ENCODE peak calls at places on chromosomes 12 and 14, in five cellular contexts. A, E, Z, Y and T are unnamed samples.

GRCh38 chr14:94560782-94561655 is at the start of gene SERPINA4:
- DNase-seq in A (no peak), E (no peak), Z (no peak), Y (peak; percentile 50), T (no peak)

GRCh38 chr12:71663561-71664410 is at the start of the genes THAP2 and ZFC3H1:
- DNase-seq in A (peak; percentile 99), E (peak; percentile 80), Z (peak; percentile 99), Y (peak; percentile 99), T (peak; percentile 100)

GRCh38 chr12:49705479-49706267 is 1.5 kb downstream of the FMNL3 start:
- DNase-seq in A (no peak), E (no peak), Z (no peak), Y (peak; percentile 10), T (peak; percentile 46)

GRCh38 chr14:55274760-55275159 is 3.5 kb downstream of the FBXO34 start:
- DNase-seq in A (no peak), E (no peak), Z (no peak), Y (no peak), T (no peak)

GRCh38 chr14:54974773-54975414 is 52.0 kb downstream of the WDHD1 start:
- DNase-seq in A (no peak), E (no peak), Z (no peak), Y (no peak), T (no peak)

GRCh38 chr14:53793790-53794560 is 162.7 kb downstream of the BMP4 start:
- DNase-seq in A (peak; percentile 74), E (no peak), Z (no peak), Y (peak; percentile 40), T (no peak)

GRCh38 chr14:85316701-85317100 is 213.2 kb upstream of the FLRT2 start:
- DNase-seq in A (no peak), E (no peak), Z (no peak), Y (no peak), T (no peak)

GRCh38 chr12:69007858-69008314 is 74.9 kb upstream of the CPM start:
- DNase-seq in A (no peak), E (no peak), Z (no peak), Y (no peak), T (no peak)

GRCh38 chr12:106583578-106584103 is 837 bp downstream of the RFX4 start:
- DNase-seq in A (peak; percentile 56), E (no peak), Z (no peak), Y (no peak), T (peak; percentile 56)

GRCh38 chr12:122072031-122072970 is 6.3 kb upstream of the MLXIP start:
- DNase-seq in A (peak; percentile 94), E (no peak), Z (no peak), Y (no peak), T (no peak)

GRCh38 chr12:86741531-86741930 is 485.3 kb upstream of the MGAT4C start:
- DNase-seq in A (no peak), E (no peak), Z (no peak), Y (no peak), T (no peak)

GRCh38 chr12:119864591-119864990 is 12.5 kb downstream of the CIT start:
- DNase-seq in A (no peak), E (no peak), Z (no peak), Y (no peak), T (no peak)

GRCh38 chr14:103316723-103317122 is 17.3 kb upstream of the EIF5 start:
- DNase-seq in A (no peak), E (peak; percentile 33), Z (no peak), Y (no peak), T (peak; percentile 50)

GRCh38 chr12:67710582-67710981 is 62.0 kb downstream of the DYRK2 start:
- DNase-seq in A (peak; percentile 82), E (no peak), Z (peak; percentile 64), Y (peak; percentile 67), T (no peak)

GRCh38 chr12:63319386-63319785 is 168.4 kb upstream of the AVPR1A start:
- DNase-seq in A (peak; percentile 45), E (no peak), Z (no peak), Y (no peak), T (peak; percentile 16)

GRCh38 chr14:22887260-22887989 is 4.4 kb downstream of the REM2 start:
- DNase-seq in A (peak; percentile 91), E (peak; percentile 49), Z (peak; percentile 80), Y (no peak), T (peak; percentile 95)

GRCh38 chr12:49542592-49543160 is 3.8 kb downstream of the KCNH3 start:
- DNase-seq in A (no peak), E (no peak), Z (no peak), Y (no peak), T (no peak)

GRCh38 chr12:770474-770873 is 18.1 kb downstream of the WNK1 start:
- DNase-seq in A (no peak), E (no peak), Z (no peak), Y (no peak), T (no peak)

GRCh38 chr12:60803147-60803546 is 1207.3 kb downstream of the SLC16A7 start:
- DNase-seq in A (no peak), E (no peak), Z (no peak), Y (no peak), T (no peak)

GRCh38 chr14:102262894-102263462 is 42.0 kb downstream of the MOK start:
- DNase-seq in A (peak; percentile 54), E (no peak), Z (no peak), Y (peak; percentile 95), T (peak; percentile 46)

GRCh38 chr12:45362291-45362690 is 146.4 kb downstream of the ANO6 start:
- DNase-seq in A (no peak), E (no peak), Z (no peak), Y (no peak), T (no peak)

DNA sequence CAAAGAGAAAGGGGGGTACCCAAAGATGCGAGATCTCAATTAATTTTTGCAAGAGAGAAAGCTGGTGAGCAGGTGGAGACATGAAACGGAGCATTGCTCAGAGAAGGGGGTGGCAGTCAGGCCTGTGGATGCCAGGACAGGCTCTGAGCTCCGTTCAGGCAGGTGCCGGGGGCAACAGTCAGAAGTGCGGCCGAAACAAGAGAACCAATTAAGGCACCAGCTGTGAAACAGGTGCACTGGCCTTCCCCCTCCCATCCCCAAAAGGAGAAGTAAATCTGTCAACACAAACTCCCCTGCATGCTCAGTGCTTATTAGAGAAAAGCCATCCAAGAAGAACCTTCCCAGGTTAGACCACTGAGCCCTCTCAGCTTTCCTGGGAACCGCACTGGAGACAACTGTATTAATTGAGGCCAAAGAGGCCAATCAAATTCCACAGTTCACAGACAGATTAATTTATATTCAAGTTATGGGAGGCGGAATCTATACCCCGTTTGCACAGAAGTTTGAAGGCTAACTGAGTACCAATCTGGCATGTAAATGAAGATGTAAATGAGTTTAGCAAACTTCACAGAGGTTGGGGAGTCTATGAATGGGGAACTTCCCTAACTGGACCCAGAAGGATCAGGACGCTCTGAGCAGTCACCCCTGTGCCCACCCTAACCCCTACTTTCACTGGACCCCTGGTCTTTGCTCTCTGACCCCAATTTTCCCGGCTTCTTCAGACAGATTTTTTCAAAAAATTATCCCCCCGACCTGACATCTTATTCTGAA is 20.9 kb downstream of the OAS2 start:
- DNase-seq in A (no peak), E (no peak), Z (no peak), Y (no peak), T (no peak)
- TF ChIP-seq JUNB in A (no peak), E (no peak), Z (no peak), Y (no peak), T (no peak)

GRCh38 chr14:87133073-87133815 is 859.7 kb downstream of the GALC start:
- DNase-seq in A (no peak), E (no peak), Z (no peak), Y (no peak), T (no peak)
- TF ChIP-seq JUNB in A (no peak), E (no peak), Z (no peak), Y (no peak), T (no peak)

GRCh38 chr12:103331643-103332042 is 164.1 kb downstream of the C12orf42 start:
- DNase-seq in A (no peak), E (no peak), Z (no peak), Y (no peak), T (peak; percentile 16)
- TF ChIP-seq JUNB in A (no peak), E (no peak), Z (no peak), Y (no peak), T (no peak)

DNA sequence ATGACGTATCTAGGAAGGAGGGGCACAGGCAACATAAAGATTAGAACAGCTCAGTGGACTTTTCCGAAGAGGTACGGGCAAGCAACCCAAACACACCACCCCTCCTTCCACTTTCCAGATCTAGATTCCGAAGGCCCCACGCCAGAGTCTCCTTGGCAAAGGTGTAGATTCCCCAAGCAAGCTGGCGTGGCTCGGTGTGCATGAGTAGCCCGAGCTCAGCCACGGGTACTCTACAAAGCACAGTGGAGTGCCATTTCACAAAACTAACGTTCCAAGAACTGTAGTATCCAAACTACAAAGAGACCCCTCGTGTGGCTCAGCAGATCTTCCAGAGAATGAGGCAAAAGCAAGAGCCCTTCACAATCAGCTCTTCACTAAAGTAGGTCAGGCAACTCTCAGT is 72.2 kb downstream of the FOXN3 start:
- DNase-seq in A (no peak), E (no peak), Z (no peak), Y (no peak), T (no peak)
- TF ChIP-seq JUNB in A (no peak), E (no peak), Z (no peak), Y (no peak), T (no peak)

DNA sequence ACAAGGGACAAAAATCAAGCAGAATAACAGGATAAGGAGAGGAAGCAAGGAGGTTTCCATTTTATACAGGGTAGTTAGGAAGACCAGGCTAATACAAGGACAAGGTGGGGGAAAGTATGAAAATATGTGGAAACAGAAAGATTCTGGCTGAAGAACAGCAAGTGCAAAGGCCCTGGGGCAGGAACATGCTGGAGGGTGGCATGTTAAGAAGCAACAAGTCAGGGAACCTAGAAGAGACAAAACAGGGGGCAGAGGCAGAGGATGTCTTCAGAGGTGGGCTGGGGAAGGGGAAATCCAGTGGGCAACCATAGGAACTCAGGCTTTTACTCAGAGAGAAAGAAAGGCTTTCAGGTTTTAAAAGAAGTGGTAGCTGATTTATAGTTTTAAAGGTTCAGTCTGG is 54.8 kb downstream of the NT5DC3 start:
- DNase-seq in A (no peak), E (no peak), Z (no peak), Y (no peak), T (no peak)
- TF ChIP-seq JUNB in A (no peak), E (no peak), Z (no peak), Y (no peak), T (no peak)

GRCh38 chr14:104341532-104342434 is 203.4 kb downstream of the KIF26A start:
- DNase-seq in A (peak; percentile 87), E (peak; percentile 79), Z (no peak), Y (peak; percentile 64), T (peak; percentile 95)
- TF ChIP-seq JUNB in A (no peak), E (no peak), Z (no peak), Y (no peak), T (no peak)

DNA sequence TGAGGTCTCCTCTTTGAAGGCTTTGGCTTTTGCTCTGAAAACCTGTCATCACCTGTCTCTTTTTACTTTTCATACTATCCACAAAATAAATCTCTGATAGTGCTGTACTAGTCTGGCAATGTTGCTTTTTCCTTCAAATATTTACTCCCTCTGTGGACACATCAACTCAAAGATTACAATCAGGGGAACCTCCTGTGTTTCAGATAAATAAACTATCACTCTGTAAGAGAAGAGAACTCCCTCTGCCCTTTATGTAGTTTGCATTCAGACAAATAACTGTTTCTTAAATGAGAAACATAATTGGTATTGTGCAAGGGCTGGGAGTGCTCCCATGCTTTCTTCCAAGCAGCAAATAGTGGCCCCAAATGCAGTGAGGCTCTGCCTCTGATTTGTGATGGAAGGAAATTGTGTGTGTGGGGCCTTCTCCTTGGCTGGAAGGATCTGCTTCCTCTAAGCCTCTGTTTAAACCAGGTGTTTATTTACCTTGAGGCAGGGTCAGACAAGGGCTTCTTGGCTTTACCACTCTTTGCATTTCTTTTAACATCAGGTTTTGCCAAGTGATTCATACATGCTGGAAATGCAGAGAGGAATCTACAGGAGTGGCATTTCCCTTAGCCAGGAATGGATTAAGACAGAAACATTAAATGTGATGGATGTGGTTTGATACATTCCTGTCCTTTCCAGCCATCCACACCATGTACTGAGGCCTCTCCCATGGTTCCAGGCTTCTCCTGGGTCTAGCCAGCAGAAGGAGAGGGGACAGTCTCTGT is 69.0 kb downstream of the AKAP6 start:
- DNase-seq in A (peak; percentile 60), E (no peak), Z (no peak), Y (no peak), T (no peak)
- TF ChIP-seq JUNB in A (peak; percentile 30), E (no peak), Z (no peak), Y (no peak), T (no peak)